ENCODE peak calls at places on chromosomes 7 and 10, in nine cellular contexts. R, Z, N, D, Q, F, V, T and W are unnamed samples.

GRCh38 chr7:42065942-42066341 is 171.1 kb downstream of the GLI3 start:
- DNase-seq in R (no peak), Z (no peak), N (no peak), D (peak), Q (no peak), F (no peak), V (no peak), T (no peak), W (no peak)

GRCh38 chr7:112370436-112370835 is 79.8 kb upstream of the IFRD1 start:
- DNase-seq in R (no peak), Z (no peak), N (no peak), D (no peak), Q (no peak), F (no peak), V (no peak), T (no peak), W (no peak)

GRCh38 chr7:15577600-15577999 is 15.8 kb upstream of the AGMO start:
- DNase-seq in R (no peak), Z (no peak), N (no peak), D (no peak), Q (no peak), F (no peak), V (no peak), T (no peak), W (no peak)

GRCh38 chr10:121112618-121113384 is 261.6 kb downstream of the WDR11 start:
- DNase-seq in R (no peak), Z (no peak), N (no peak), D (no peak), Q (peak), F (no peak), V (no peak), T (no peak), W (no peak)

GRCh38 chr10:6139470-6139869 is 50.6 kb downstream of the RBM17 start:
- DNase-seq in R (no peak), Z (no peak), N (no peak), D (no peak), Q (no peak), F (no peak), V (no peak), T (no peak), W (no peak)

GRCh38 chr10:94710578-94710977 is 27.0 kb downstream of the CYP2C18 start:
- DNase-seq in R (no peak), Z (no peak), N (no peak), D (no peak), Q (no peak), F (no peak), V (no peak), T (no peak), W (no peak)

GRCh38 chr10:124735491-124736286 is 8.5 kb downstream of the FAM53B start:
- DNase-seq in R (no peak), Z (no peak), N (no peak), D (no peak), Q (peak), F (no peak), V (no peak), T (no peak), W (no peak)

GRCh38 chr7:29565982-29566746 is 2.5 kb downstream of the PRR15 start:
- DNase-seq in R (peak), Z (peak), N (no peak), D (no peak), Q (peak), F (no peak), V (peak), T (no peak), W (no peak)

GRCh38 chr10:11197266-11197712 is 179.6 kb downstream of the CELF2 start:
- DNase-seq in R (peak), Z (peak), N (no peak), D (no peak), Q (no peak), F (no peak), V (no peak), T (no peak), W (no peak)

GRCh38 chr10:54985732-54986131 is 184.7 kb upstream of the PCDH15 start:
- DNase-seq in R (no peak), Z (no peak), N (no peak), D (no peak), Q (no peak), F (no peak), V (no peak), T (peak), W (no peak)

GRCh38 chr7:22572937-22573336 is 72.9 kb upstream of the STEAP1B start:
- DNase-seq in R (no peak), Z (no peak), N (no peak), D (no peak), Q (no peak), F (no peak), V (no peak), T (peak), W (no peak)

GRCh38 chr7:143892527-143893300 is 9.3 kb downstream of the TCAF1 start:
- DNase-seq in R (no peak), Z (no peak), N (no peak), D (no peak), Q (peak), F (no peak), V (no peak), T (peak), W (no peak)

GRCh38 chr7:122430710-122431109 is 126.2 kb upstream of the FEZF1 start:
- DNase-seq in R (no peak), Z (no peak), N (no peak), D (peak), Q (no peak), F (no peak), V (no peak), T (no peak), W (no peak)

GRCh38 chr7:142454862-142455261 is 197.0 kb upstream of the PRSS58 start:
- DNase-seq in R (no peak), Z (no peak), N (no peak), D (no peak), Q (no peak), F (no peak), V (no peak), T (no peak), W (no peak)

GRCh38 chr7:50679218-50680007 is 103.3 kb downstream of the GRB10 start:
- DNase-seq in R (no peak), Z (no peak), N (peak), D (peak), Q (peak), F (peak), V (no peak), T (peak), W (no peak)

GRCh38 chr10:4693967-4694366 is 132.0 kb upstream of the AKR1E2 start:
- DNase-seq in R (no peak), Z (no peak), N (no peak), D (no peak), Q (no peak), F (no peak), V (no peak), T (no peak), W (no peak)